ENCODE peak calls at places on chromosome 17, in eight cellular contexts. T is psoas muscle; W is kidney epithelial cell; N is CD8-positive, alpha-beta T cell; O is GM12865; X is dorsolateral prefrontal cortex; R is heart right ventricle; B is H1. J is an unnamed sample.

GRCh38 chr17:9456265-9456664 is 119.4 kb downstream of the STX8 start:
- DNase-seq in T (no peak), W (no peak), N (no peak), O (peak; percentile 37), X (no peak), R (peak; percentile 22), B (no peak), J (no peak)

GRCh38 chr17:50295021-50295420 is 20.8 kb downstream of the TMEM92 start:
- DNase-seq in T (no peak), W (no peak), N (no peak), O (no peak), X (no peak), R (no peak), B (no peak), J (no peak)

GRCh38 chr17:36611345-36612072 is 10.1 kb downstream of the MRM1 start:
- DNase-seq in T (no peak), W (no peak), N (no peak), O (no peak), X (no peak), R (no peak), B (no peak), J (no peak)

GRCh38 chr17:67443931-67444597 is 67.0 kb downstream of the PITPNC1 start:
- DNase-seq in T (peak; percentile 20), W (no peak), N (no peak), O (no peak), X (no peak), R (peak; percentile 45), B (no peak), J (peak; percentile 67)

GRCh38 chr17:47266782-47267181 is 13.2 kb downstream of the ITGB3 start:
- DNase-seq in T (no peak), W (no peak), N (no peak), O (no peak), X (no peak), R (no peak), B (no peak), J (no peak)

GRCh38 chr17:70288540-70289290 is 119.4 kb downstream of the KCNJ2 start:
- DNase-seq in T (no peak), W (no peak), N (no peak), O (no peak), X (no peak), R (no peak), B (no peak), J (no peak)

GRCh38 chr17:64378890-64379354 is 11.7 kb downstream of the PECAM1 start:
- DNase-seq in T (no peak), W (no peak), N (no peak), O (peak; percentile 86), X (no peak), R (no peak), B (no peak), J (no peak)

GRCh38 chr17:61393904-61394629 is 5.6 kb upstream of the TBX2 start:
- DNase-seq in T (no peak), W (no peak), N (no peak), O (no peak), X (no peak), R (no peak), B (no peak), J (no peak)

GRCh38 chr17:81221371-81221841 is 1.4 kb downstream of the CEP131 start:
- DNase-seq in T (no peak), W (no peak), N (no peak), O (no peak), X (no peak), R (no peak), B (no peak), J (peak; percentile 40)
- H3K4me3 ChIP-seq in T (peak overlapping the region; percentile 84), W (peak overlapping the region; percentile 73), N (no peak overlapping the region), O (no peak overlapping the region), X (no peak overlapping the region), R (no peak overlapping the region), B (peak overlapping the region; percentile 76), J (peak overlapping the region; percentile 55)

DNA sequence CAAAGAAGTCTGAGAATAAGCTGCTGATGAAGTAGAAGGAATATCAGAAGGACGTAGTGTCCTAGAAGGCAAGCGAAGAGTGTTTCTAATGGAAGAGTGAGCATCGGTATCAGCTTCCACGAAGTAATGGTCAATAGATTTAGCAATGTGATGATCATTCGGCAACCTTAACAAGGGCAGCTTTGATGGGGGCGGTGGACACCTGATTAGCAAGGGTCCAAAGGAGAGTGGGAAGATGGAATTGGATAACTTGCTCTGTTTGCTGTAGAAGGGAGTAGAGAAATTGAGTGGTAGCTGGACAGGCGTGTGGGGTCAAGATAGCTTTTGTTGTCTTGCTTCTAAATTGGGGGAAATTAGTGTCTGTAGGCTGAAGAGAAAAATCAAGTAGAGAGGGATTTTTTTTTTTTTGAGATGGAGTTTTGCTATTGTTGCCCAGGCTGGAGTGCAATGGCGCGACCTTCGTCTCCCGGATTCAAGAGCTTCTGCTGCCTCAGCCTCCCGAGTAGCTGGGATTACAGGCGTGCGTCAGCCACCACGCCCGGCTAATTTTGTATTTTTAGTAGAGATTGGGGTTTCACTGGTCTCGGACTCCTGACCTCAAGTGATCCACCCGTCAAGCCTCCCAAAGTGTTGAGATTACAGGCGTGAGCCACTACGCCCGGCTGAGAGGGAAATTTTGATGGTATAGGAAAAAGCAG is 13.9 kb upstream of the HES7 start:
- DNase-seq in T (no peak), W (no peak), N (no peak), O (no peak), X (no peak), R (no peak), B (no peak), J (no peak)
- H3K4me3 ChIP-seq in T (peak overlapping the region; percentile 48), W (peak overlapping the region; percentile 22), N (peak overlapping the region; percentile 70), O (peak overlapping the region; percentile 77), X (no peak overlapping the region), R (no peak overlapping the region), B (peak overlapping the region; percentile 98), J (peak overlapping the region; percentile 43)

DNA sequence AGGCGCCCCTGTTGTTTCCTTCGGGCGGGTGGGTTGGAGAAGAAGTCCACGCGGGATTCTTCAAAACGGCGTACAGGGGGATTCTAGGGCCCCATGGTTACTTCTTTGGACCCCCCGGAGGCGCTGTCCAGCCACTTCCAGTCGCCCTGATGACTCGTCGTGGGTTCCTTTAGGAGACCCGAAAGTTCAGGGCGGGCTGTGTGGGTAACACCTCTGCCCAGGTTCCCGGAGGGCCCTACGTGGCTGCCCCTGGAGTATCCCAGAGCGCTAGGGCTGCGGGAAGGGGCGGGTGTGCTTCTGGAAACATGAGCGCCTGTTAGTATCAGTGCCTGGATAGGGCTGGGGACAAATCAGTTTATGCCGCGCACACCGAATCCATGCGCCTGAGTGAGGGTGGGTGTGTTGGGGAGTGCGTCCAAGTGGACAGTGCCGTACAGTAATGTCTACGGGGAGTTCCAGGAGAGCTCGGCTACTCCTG is 602 bp upstream of the HIC1 start:
- DNase-seq in T (no peak), W (no peak), N (no peak), O (no peak), X (no peak), R (no peak), B (no peak), J (peak; percentile 61)
- H3K4me3 ChIP-seq in T (peak overlapping the region; percentile 74), W (peak overlapping the region; percentile 39), N (peak overlapping the region; percentile 65), O (peak overlapping the region; percentile 79), X (peak overlapping the region; percentile 33), R (peak overlapping the region; percentile 50), B (peak overlapping the region; percentile 47), J (peak overlapping the region; percentile 49)

GRCh38 chr17:77427471-77427991 is 286.8 kb downstream of the SEC14L1 start:
- DNase-seq in T (peak; percentile 74), W (no peak), N (no peak), O (no peak), X (no peak), R (no peak), B (no peak), J (no peak)
- H3K4me3 ChIP-seq in T (no peak overlapping the region), W (no peak overlapping the region), N (no peak overlapping the region), O (no peak overlapping the region), X (no peak overlapping the region), R (no peak overlapping the region), B (no peak overlapping the region), J (no peak overlapping the region)

GRCh38 chr17:1227365-1227764 is 42.9 kb upstream of the BHLHA9 start:
- DNase-seq in T (no peak), W (no peak), N (no peak), O (no peak), X (no peak), R (no peak), B (no peak), J (peak; percentile 13)

GRCh38 chr17:1229354-1229890 is 40.8 kb upstream of the BHLHA9 start:
- DNase-seq in T (peak; percentile 72), W (no peak), N (no peak), O (peak; percentile 85), X (no peak), R (peak; percentile 48), B (no peak), J (peak; percentile 76)

GRCh38 chr17:1226308-1226707 is 43.9 kb upstream of the BHLHA9 start:
- DNase-seq in T (no peak), W (no peak), N (no peak), O (no peak), X (no peak), R (no peak), B (no peak), J (no peak)

GRCh38 chr17:1228752-1229353 is 41.4 kb upstream of the BHLHA9 start:
- DNase-seq in T (no peak), W (no peak), N (no peak), O (peak; percentile 31), X (no peak), R (no peak), B (no peak), J (no peak)

DNA sequence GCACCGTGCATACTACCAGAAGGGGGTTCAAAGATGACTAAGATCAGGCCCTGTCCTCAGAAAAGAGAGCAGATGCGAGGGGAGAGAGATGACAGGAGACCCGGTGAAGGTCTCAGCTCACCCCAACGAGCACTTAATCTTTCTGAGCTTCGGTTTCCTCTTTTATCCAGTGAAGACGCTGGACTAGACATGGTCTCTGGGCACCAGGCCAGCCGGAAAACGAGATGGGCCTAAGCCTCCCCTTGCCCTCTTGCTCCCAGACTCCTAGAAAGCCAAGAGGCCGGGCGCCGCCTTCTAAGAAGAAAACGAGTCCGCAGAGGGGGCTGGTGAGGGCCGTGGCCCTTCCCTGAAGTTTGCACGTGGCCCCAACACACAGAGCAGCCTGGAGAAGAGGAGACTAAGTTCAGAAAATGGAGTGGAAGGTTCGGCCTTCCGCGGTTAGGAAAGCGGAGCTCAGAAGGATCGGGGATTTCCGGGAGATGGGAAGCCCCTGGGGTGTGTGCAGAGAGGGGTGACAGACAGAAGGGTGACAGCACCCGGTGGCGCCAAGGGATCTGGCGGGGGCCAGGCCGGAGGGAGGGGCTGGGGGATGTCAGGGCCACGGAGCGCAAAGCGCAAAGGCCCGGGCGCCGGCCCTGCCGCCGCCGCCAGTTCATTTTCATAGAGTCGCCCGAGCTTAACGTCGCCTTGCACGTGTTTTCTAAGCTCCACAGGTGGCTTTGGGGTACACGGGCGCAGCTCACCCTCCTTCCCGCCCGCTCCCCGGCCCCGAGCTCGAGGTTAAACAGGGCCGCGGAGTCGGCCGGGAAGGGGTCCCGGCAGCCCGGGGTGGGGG is 42.1 kb upstream of the BHLHA9 start:
- DNase-seq in T (peak; percentile 54), W (no peak), N (no peak), O (peak; percentile 86), X (no peak), R (peak; percentile 36), B (no peak), J (peak; percentile 73)
- H3K4me3 ChIP-seq in T (peak overlapping the region; percentile 60), W (peak overlapping the region; percentile 7), N (peak overlapping the region; percentile 8), O (peak overlapping the region; percentile 81), X (peak overlapping the region; percentile 4), R (peak overlapping the region; percentile 42), B (no peak overlapping the region), J (peak overlapping the region; percentile 51)

J was measured in HAP-1.